ENCODE peak calls at places on chromosomes 13 and 19, in nine cellular contexts. One of them, this sample, is unnamed.

GRCh38 chr19:51365211-51366049 is 758 bp downstream of the ETFB start:
- DNase-seq in DND-41: peak; percentile 31
- DNase-seq in tibial nerve: peak; percentile 22
- DNase-seq in neural progenitor cell: no peak
- DNase-seq in naive thymus-derived CD4-positive, alpha-beta T cell: no peak
- DNase-seq in astrocyte: peak; percentile 42
- DNase-seq in neuronal stem cell: no peak
- DNase-seq in PC-3: peak; percentile 60
- DNase-seq in psoas muscle: peak; percentile 39
- DNase-seq in this sample: no peak

GRCh38 chr19:9219489-9219888 is at the start of gene OR7D4:
- DNase-seq in tibial nerve: no peak
- DNase-seq in PC-3: no peak
- DNase-seq in astrocyte: no peak
- DNase-seq in neural progenitor cell: no peak
- DNase-seq in naive thymus-derived CD4-positive, alpha-beta T cell: no peak
- DNase-seq in psoas muscle: no peak
- DNase-seq in neuronal stem cell: no peak
- DNase-seq in DND-41: no peak
- DNase-seq in this sample: no peak

GRCh38 chr13:26468203-26468602 is 89.3 kb upstream of the WASF3 start:
- DNase-seq in naive thymus-derived CD4-positive, alpha-beta T cell: no peak
- DNase-seq in neural progenitor cell: peak; percentile 33
- DNase-seq in PC-3: no peak
- DNase-seq in tibial nerve: no peak
- DNase-seq in neuronal stem cell: no peak
- DNase-seq in astrocyte: no peak
- DNase-seq in psoas muscle: no peak
- DNase-seq in DND-41: no peak
- DNase-seq in this sample: no peak

GRCh38 chr19:41206926-41207750 is 11.9 kb upstream of the AXL start:
- DNase-seq in astrocyte: no peak
- DNase-seq in naive thymus-derived CD4-positive, alpha-beta T cell: no peak
- DNase-seq in tibial nerve: peak; percentile 87
- DNase-seq in DND-41: no peak
- DNase-seq in psoas muscle: peak; percentile 83
- DNase-seq in neural progenitor cell: no peak
- DNase-seq in neuronal stem cell: no peak
- DNase-seq in PC-3: no peak
- DNase-seq in this sample: no peak

GRCh38 chr13:77522444-77522843 is 13.1 kb upstream of the SCEL start:
- DNase-seq in DND-41: no peak
- DNase-seq in naive thymus-derived CD4-positive, alpha-beta T cell: no peak
- DNase-seq in tibial nerve: no peak
- DNase-seq in neural progenitor cell: no peak
- DNase-seq in neuronal stem cell: no peak
- DNase-seq in psoas muscle: no peak
- DNase-seq in astrocyte: no peak
- DNase-seq in PC-3: no peak
- DNase-seq in this sample: no peak

GRCh38 chr13:113746143-113746525 is 12.9 kb upstream of the TMEM255B start:
- DNase-seq in naive thymus-derived CD4-positive, alpha-beta T cell: no peak
- DNase-seq in tibial nerve: no peak
- DNase-seq in neuronal stem cell: no peak
- DNase-seq in astrocyte: no peak
- DNase-seq in neural progenitor cell: no peak
- DNase-seq in psoas muscle: no peak
- DNase-seq in PC-3: no peak
- DNase-seq in DND-41: no peak
- DNase-seq in this sample: no peak

GRCh38 chr13:27404680-27405079 is 19.7 kb upstream of the GTF3A start:
- DNase-seq in DND-41: no peak
- DNase-seq in tibial nerve: no peak
- DNase-seq in naive thymus-derived CD4-positive, alpha-beta T cell: no peak
- DNase-seq in astrocyte: no peak
- DNase-seq in PC-3: no peak
- DNase-seq in neural progenitor cell: no peak
- DNase-seq in psoas muscle: no peak
- DNase-seq in neuronal stem cell: no peak
- DNase-seq in this sample: no peak

GRCh38 chr19:42547927-42548326 is 19.6 kb upstream of the CEACAM1 start:
- DNase-seq in astrocyte: no peak
- DNase-seq in neural progenitor cell: no peak
- DNase-seq in PC-3: no peak
- DNase-seq in neuronal stem cell: no peak
- DNase-seq in DND-41: no peak
- DNase-seq in tibial nerve: no peak
- DNase-seq in naive thymus-derived CD4-positive, alpha-beta T cell: no peak
- DNase-seq in psoas muscle: no peak
- DNase-seq in this sample: no peak

GRCh38 chr13:97122381-97122996 is 99.6 kb upstream of the MBNL2 start:
- DNase-seq in astrocyte: peak; percentile 75
- DNase-seq in neuronal stem cell: no peak
- DNase-seq in PC-3: peak; percentile 92
- DNase-seq in DND-41: no peak
- DNase-seq in psoas muscle: no peak
- DNase-seq in neural progenitor cell: no peak
- DNase-seq in tibial nerve: no peak
- DNase-seq in naive thymus-derived CD4-positive, alpha-beta T cell: no peak
- DNase-seq in this sample: peak; percentile 85

GRCh38 chr13:95745289-95745688 is 68.3 kb downstream of the DNAJC3 start:
- DNase-seq in psoas muscle: no peak
- DNase-seq in neuronal stem cell: no peak
- DNase-seq in tibial nerve: no peak
- DNase-seq in naive thymus-derived CD4-positive, alpha-beta T cell: no peak
- DNase-seq in PC-3: no peak
- DNase-seq in DND-41: no peak
- DNase-seq in neural progenitor cell: peak; percentile 24
- DNase-seq in astrocyte: no peak
- DNase-seq in this sample: no peak

GRCh38 chr13:46124531-46124966 is 19.7 kb upstream of the CPB2 start:
- DNase-seq in astrocyte: no peak
- DNase-seq in naive thymus-derived CD4-positive, alpha-beta T cell: no peak
- DNase-seq in neuronal stem cell: no peak
- DNase-seq in DND-41: peak; percentile 31
- DNase-seq in tibial nerve: no peak
- DNase-seq in PC-3: no peak
- DNase-seq in neural progenitor cell: no peak
- DNase-seq in psoas muscle: no peak
- DNase-seq in this sample: no peak

GRCh38 chr13:72639377-72639776 is 88.1 kb downstream of the MZT1 start:
- DNase-seq in PC-3: no peak
- DNase-seq in astrocyte: no peak
- DNase-seq in naive thymus-derived CD4-positive, alpha-beta T cell: no peak
- DNase-seq in neuronal stem cell: no peak
- DNase-seq in DND-41: no peak
- DNase-seq in tibial nerve: no peak
- DNase-seq in neural progenitor cell: no peak
- DNase-seq in psoas muscle: no peak
- DNase-seq in this sample: no peak

GRCh38 chr13:94712812-94713555 is 639 bp upstream of the SOX21 start:
- DNase-seq in tibial nerve: no peak
- DNase-seq in naive thymus-derived CD4-positive, alpha-beta T cell: no peak
- DNase-seq in astrocyte: peak; percentile 60
- DNase-seq in neural progenitor cell: peak; percentile 92
- DNase-seq in psoas muscle: peak; percentile 34
- DNase-seq in PC-3: peak; percentile 74
- DNase-seq in DND-41: no peak
- DNase-seq in neuronal stem cell: no peak
- DNase-seq in this sample: no peak

GRCh38 chr13:45206340-45206739 is 5.5 kb upstream of the KCTD4 start:
- DNase-seq in DND-41: no peak
- DNase-seq in astrocyte: peak; percentile 97
- DNase-seq in psoas muscle: no peak
- DNase-seq in neural progenitor cell: no peak
- DNase-seq in neuronal stem cell: no peak
- DNase-seq in PC-3: peak; percentile 89
- DNase-seq in tibial nerve: no peak
- DNase-seq in naive thymus-derived CD4-positive, alpha-beta T cell: no peak
- DNase-seq in this sample: peak; percentile 78

GRCh38 chr19:49921871-49922755 is 6.9 kb upstream of the ATF5 start:
- DNase-seq in neural progenitor cell: no peak
- DNase-seq in DND-41: no peak
- DNase-seq in neuronal stem cell: no peak
- DNase-seq in tibial nerve: no peak
- DNase-seq in naive thymus-derived CD4-positive, alpha-beta T cell: no peak
- DNase-seq in astrocyte: peak; percentile 47
- DNase-seq in PC-3: peak; percentile 40
- DNase-seq in psoas muscle: no peak
- DNase-seq in this sample: no peak

GRCh38 chr19:49926520-49926919 is 2.5 kb upstream of the ATF5 start:
- DNase-seq in astrocyte: no peak
- DNase-seq in DND-41: no peak
- DNase-seq in psoas muscle: no peak
- DNase-seq in PC-3: no peak
- DNase-seq in naive thymus-derived CD4-positive, alpha-beta T cell: no peak
- DNase-seq in neural progenitor cell: no peak
- DNase-seq in tibial nerve: no peak
- DNase-seq in neuronal stem cell: no peak
- DNase-seq in this sample: no peak

GRCh38 chr19:49925486-49925885 is 3.5 kb upstream of the ATF5 start:
- DNase-seq in psoas muscle: no peak
- DNase-seq in PC-3: no peak
- DNase-seq in DND-41: no peak
- DNase-seq in neuronal stem cell: no peak
- DNase-seq in tibial nerve: no peak
- DNase-seq in neural progenitor cell: no peak
- DNase-seq in astrocyte: no peak
- DNase-seq in naive thymus-derived CD4-positive, alpha-beta T cell: no peak
- DNase-seq in this sample: no peak

GRCh38 chr19:49923055-49924003 is 5.7 kb upstream of the ATF5 start:
- DNase-seq in PC-3: no peak
- DNase-seq in DND-41: peak; percentile 58
- DNase-seq in neural progenitor cell: no peak
- DNase-seq in tibial nerve: no peak
- DNase-seq in neuronal stem cell: no peak
- DNase-seq in astrocyte: no peak
- DNase-seq in psoas muscle: no peak
- DNase-seq in naive thymus-derived CD4-positive, alpha-beta T cell: no peak
- DNase-seq in this sample: no peak

GRCh38 chr19:49924004-49924880 is 4.8 kb upstream of the ATF5 start:
- DNase-seq in neural progenitor cell: no peak
- DNase-seq in neuronal stem cell: no peak
- DNase-seq in PC-3: no peak
- DNase-seq in naive thymus-derived CD4-positive, alpha-beta T cell: no peak
- DNase-seq in DND-41: peak; percentile 91
- DNase-seq in psoas muscle: peak; percentile 46
- DNase-seq in tibial nerve: no peak
- DNase-seq in astrocyte: no peak
- DNase-seq in this sample: no peak
- H3K4me1 ChIP-seq in neural progenitor cell: peaks cover 9% of the 10 kb centered on the region
- H3K4me1 ChIP-seq in neuronal stem cell: peaks cover 17% of the 10 kb centered on the region
- H3K4me1 ChIP-seq in PC-3: peaks cover 31% of the 10 kb centered on the region
- H3K4me1 ChIP-seq in naive thymus-derived CD4-positive, alpha-beta T cell: peaks cover 10% of the 10 kb centered on the region
- H3K4me1 ChIP-seq in DND-41: peaks cover 70% of the 10 kb centered on the region
- H3K4me1 ChIP-seq in psoas muscle: peaks cover 30% of the 10 kb centered on the region
- H3K4me1 ChIP-seq in tibial nerve: no peaks in the 10 kb centered on the region
- H3K4me1 ChIP-seq in astrocyte: peaks cover 19% of the 10 kb centered on the region
- H3K4me1 ChIP-seq in this sample: peaks cover 15% of the 10 kb centered on the region

GRCh38 chr19:39940221-39940833 is 5.9 kb upstream of the FCGBP start:
- DNase-seq in neuronal stem cell: no peak
- DNase-seq in DND-41: no peak
- DNase-seq in tibial nerve: no peak
- DNase-seq in astrocyte: no peak
- DNase-seq in PC-3: no peak
- DNase-seq in neural progenitor cell: no peak
- DNase-seq in naive thymus-derived CD4-positive, alpha-beta T cell: no peak
- DNase-seq in psoas muscle: no peak
- DNase-seq in this sample: no peak
- H3K27ac ChIP-seq in neuronal stem cell: no peak overlapping the region
- H3K27ac ChIP-seq in DND-41: peak overlapping the region; percentile 93
- H3K27ac ChIP-seq in tibial nerve: no peak overlapping the region
- H3K27ac ChIP-seq in astrocyte: no peak overlapping the region
- H3K27ac ChIP-seq in PC-3: no peak overlapping the region
- H3K27ac ChIP-seq in neural progenitor cell: no peak overlapping the region
- H3K27ac ChIP-seq in naive thymus-derived CD4-positive, alpha-beta T cell: peak overlapping the region; percentile 77
- H3K27ac ChIP-seq in psoas muscle: no peak overlapping the region
- H3K27ac ChIP-seq in this sample: no peak overlapping the region

DNA sequence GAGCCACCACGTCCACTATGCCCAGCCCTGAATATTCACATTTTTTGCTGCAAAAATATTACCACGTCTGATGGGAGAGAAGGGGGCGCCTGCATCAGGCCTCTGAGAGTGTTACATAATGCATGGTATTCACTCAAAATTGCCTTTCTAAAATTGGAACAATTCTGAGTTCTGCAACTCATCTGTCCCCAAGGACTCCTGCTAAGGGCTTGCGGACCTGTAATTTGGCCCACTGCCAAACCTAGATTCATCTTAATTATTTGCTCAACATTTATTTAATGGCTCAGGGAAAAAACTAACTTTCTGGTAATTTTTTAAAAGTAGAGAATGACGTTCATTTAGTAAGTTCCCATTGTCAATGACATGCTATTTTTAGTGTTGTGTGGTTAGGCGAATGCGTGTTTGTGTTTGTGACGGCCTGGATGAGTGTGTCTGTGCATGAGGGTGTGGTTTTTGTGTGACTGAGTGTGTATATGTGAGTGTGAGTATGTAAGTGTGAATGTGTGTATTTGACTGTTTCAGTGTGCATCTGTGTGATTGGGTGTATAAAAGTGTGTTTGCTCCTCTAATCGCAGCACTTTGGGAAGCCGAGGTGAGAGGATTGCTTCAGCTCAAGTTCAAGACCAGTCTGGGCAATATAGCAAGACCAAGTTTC is 8.8 kb downstream of the INAFM1 start:
- DNase-seq in astrocyte: no peak
- DNase-seq in neuronal stem cell: no peak
- DNase-seq in neural progenitor cell: no peak
- DNase-seq in tibial nerve: no peak
- DNase-seq in PC-3: no peak
- DNase-seq in naive thymus-derived CD4-positive, alpha-beta T cell: no peak
- DNase-seq in psoas muscle: no peak
- DNase-seq in DND-41: no peak
- DNase-seq in this sample: no peak
- H3K4me3 ChIP-seq in astrocyte: no peak overlapping the region
- H3K4me3 ChIP-seq in neuronal stem cell: no peak overlapping the region
- H3K4me3 ChIP-seq in neural progenitor cell: no peak overlapping the region
- H3K4me3 ChIP-seq in tibial nerve: no peak overlapping the region
- H3K4me3 ChIP-seq in PC-3: no peak overlapping the region
- H3K4me3 ChIP-seq in naive thymus-derived CD4-positive, alpha-beta T cell: no peak overlapping the region
- H3K4me3 ChIP-seq in psoas muscle: no peak overlapping the region
- H3K4me3 ChIP-seq in DND-41: no peak overlapping the region
- H3K4me3 ChIP-seq in this sample: no peak overlapping the region

DNA sequence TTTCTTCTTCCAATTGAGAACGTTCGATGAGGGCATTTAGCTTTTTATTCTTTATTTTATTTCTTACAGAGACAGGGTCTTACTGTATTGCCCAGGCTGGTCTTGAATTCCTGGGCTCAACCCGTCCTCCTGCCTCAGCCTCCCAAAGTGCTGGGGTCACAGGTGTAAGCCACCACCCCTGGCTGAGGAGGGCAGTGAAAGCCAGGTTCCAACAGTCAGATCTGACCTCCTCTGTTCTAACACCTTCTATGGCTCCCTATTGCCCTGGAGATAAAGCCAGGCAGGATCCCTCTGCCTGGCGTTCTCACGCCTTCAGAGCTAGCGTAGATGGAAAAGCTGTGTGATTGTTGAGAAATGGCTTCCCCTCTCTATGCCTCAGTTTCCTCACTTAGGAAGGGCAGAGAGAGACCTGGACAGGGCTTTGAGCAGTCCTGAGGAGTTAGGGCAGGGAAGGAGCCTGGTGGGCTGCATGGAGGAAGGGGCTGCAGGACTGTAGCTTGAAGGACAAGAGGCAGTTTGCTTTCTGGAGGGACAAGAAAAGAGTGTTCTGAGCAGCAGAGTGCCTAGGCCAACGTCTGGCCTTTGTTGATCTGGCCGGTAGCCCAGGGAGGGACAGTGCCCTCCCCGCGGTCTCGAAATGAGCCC is 5.5 kb downstream of the ARHGAP45 start:
- DNase-seq in PC-3: no peak
- DNase-seq in DND-41: no peak
- DNase-seq in naive thymus-derived CD4-positive, alpha-beta T cell: no peak
- DNase-seq in neuronal stem cell: no peak
- DNase-seq in psoas muscle: no peak
- DNase-seq in tibial nerve: no peak
- DNase-seq in neural progenitor cell: no peak
- DNase-seq in astrocyte: no peak
- DNase-seq in this sample: no peak
- H3K4me1 ChIP-seq in PC-3: no peaks in the 10 kb centered on the region
- H3K4me1 ChIP-seq in DND-41: peaks cover 58% of the 10 kb centered on the region
- H3K4me1 ChIP-seq in naive thymus-derived CD4-positive, alpha-beta T cell: peaks cover 64% of the 10 kb centered on the region
- H3K4me1 ChIP-seq in neuronal stem cell: no peaks in the 10 kb centered on the region
- H3K4me1 ChIP-seq in psoas muscle: peaks cover 3% of the 10 kb centered on the region
- H3K4me1 ChIP-seq in tibial nerve: no peaks in the 10 kb centered on the region
- H3K4me1 ChIP-seq in neural progenitor cell: peaks cover 1% of the 10 kb centered on the region
- H3K4me1 ChIP-seq in astrocyte: no peaks in the 10 kb centered on the region
- H3K4me1 ChIP-seq in this sample: peaks cover 9% of the 10 kb centered on the region